ENCODE peak calls at places on chromosomes 7 and 10, in ten cellular contexts. One of them, this sample, is unnamed.

GRCh38 chr7:1999278-1999984 is 233.3 kb downstream of the MAD1L1 start:
- DNase-seq in HEK293T: no peak
- DNase-seq in H9: no peak
- DNase-seq in A549: no peak
- DNase-seq in NCI-H345: no peak
- DNase-seq in substantia nigra: no peak
- DNase-seq in NCI-H82: no peak
- DNase-seq in C1 segment of cervical spinal cord: no peak
- DNase-seq in myocyte: no peak
- DNase-seq in GM10248: no peak
- DNase-seq in this sample: no peak

GRCh38 chr7:29841926-29842671 is 35.8 kb downstream of the WIPF3 start:
- DNase-seq in C1 segment of cervical spinal cord: no peak
- DNase-seq in H9: no peak
- DNase-seq in HEK293T: no peak
- DNase-seq in NCI-H82: peak
- DNase-seq in A549: no peak
- DNase-seq in NCI-H345: no peak
- DNase-seq in substantia nigra: no peak
- DNase-seq in myocyte: peak
- DNase-seq in GM10248: no peak
- DNase-seq in this sample: no peak

GRCh38 chr7:139358541-139359365 is 941 bp upstream of the LUC7L2 start:
- DNase-seq in A549: peak
- DNase-seq in NCI-H82: peak
- DNase-seq in NCI-H345: no peak
- DNase-seq in GM10248: no peak
- DNase-seq in substantia nigra: no peak
- DNase-seq in H9: no peak
- DNase-seq in myocyte: no peak
- DNase-seq in HEK293T: peak
- DNase-seq in C1 segment of cervical spinal cord: no peak
- DNase-seq in this sample: no peak

GRCh38 chr7:36620166-36620708 is 104.1 kb downstream of the AOAH start:
- DNase-seq in NCI-H82: peak
- DNase-seq in HEK293T: no peak
- DNase-seq in NCI-H345: peak
- DNase-seq in myocyte: peak
- DNase-seq in substantia nigra: no peak
- DNase-seq in H9: no peak
- DNase-seq in C1 segment of cervical spinal cord: no peak
- DNase-seq in GM10248: no peak
- DNase-seq in A549: no peak
- DNase-seq in this sample: no peak

GRCh38 chr10:70779088-70779487 is 6.1 kb downstream of the TBATA start:
- DNase-seq in NCI-H82: no peak
- DNase-seq in myocyte: no peak
- DNase-seq in C1 segment of cervical spinal cord: no peak
- DNase-seq in NCI-H345: no peak
- DNase-seq in H9: no peak
- DNase-seq in substantia nigra: peak
- DNase-seq in GM10248: no peak
- DNase-seq in A549: no peak
- DNase-seq in HEK293T: no peak
- DNase-seq in this sample: no peak

GRCh38 chr10:94630017-94630688 is 53.4 kb upstream of the CYP2C18 start:
- DNase-seq in myocyte: peak
- DNase-seq in A549: peak
- DNase-seq in substantia nigra: no peak
- DNase-seq in HEK293T: peak
- DNase-seq in NCI-H82: peak
- DNase-seq in GM10248: peak
- DNase-seq in NCI-H345: peak
- DNase-seq in H9: no peak
- DNase-seq in C1 segment of cervical spinal cord: no peak
- DNase-seq in this sample: no peak

GRCh38 chr10:74967850-74968620 is 141.6 kb downstream of the KAT6B start:
- DNase-seq in GM10248: no peak
- DNase-seq in HEK293T: no peak
- DNase-seq in C1 segment of cervical spinal cord: no peak
- DNase-seq in myocyte: no peak
- DNase-seq in substantia nigra: no peak
- DNase-seq in NCI-H82: no peak
- DNase-seq in H9: no peak
- DNase-seq in NCI-H345: peak
- DNase-seq in A549: no peak
- DNase-seq in this sample: no peak

GRCh38 chr7:115868369-115868768 is 162.2 kb downstream of the TFEC start:
- DNase-seq in GM10248: no peak
- DNase-seq in myocyte: no peak
- DNase-seq in H9: no peak
- DNase-seq in substantia nigra: no peak
- DNase-seq in C1 segment of cervical spinal cord: no peak
- DNase-seq in HEK293T: peak
- DNase-seq in NCI-H82: peak
- DNase-seq in A549: no peak
- DNase-seq in NCI-H345: no peak
- DNase-seq in this sample: no peak

GRCh38 chr10:120607710-120608703 is 151.0 kb downstream of the PLPP4 start:
- DNase-seq in A549: no peak
- DNase-seq in NCI-H82: no peak
- DNase-seq in myocyte: no peak
- DNase-seq in GM10248: no peak
- DNase-seq in HEK293T: no peak
- DNase-seq in NCI-H345: no peak
- DNase-seq in C1 segment of cervical spinal cord: no peak
- DNase-seq in substantia nigra: no peak
- DNase-seq in H9: no peak
- DNase-seq in this sample: no peak

GRCh38 chr10:21078410-21079329 is 181.6 kb upstream of the NEBL start:
- DNase-seq in H9: peak
- DNase-seq in substantia nigra: peak
- DNase-seq in NCI-H345: peak
- DNase-seq in HEK293T: peak
- DNase-seq in C1 segment of cervical spinal cord: no peak
- DNase-seq in A549: peak
- DNase-seq in GM10248: peak
- DNase-seq in myocyte: peak
- DNase-seq in NCI-H82: peak
- DNase-seq in this sample: no peak

GRCh38 chr10:70604106-70604505 is 1.6 kb upstream of the PRF1 start:
- DNase-seq in A549: no peak
- DNase-seq in substantia nigra: no peak
- DNase-seq in myocyte: no peak
- DNase-seq in H9: no peak
- DNase-seq in NCI-H345: no peak
- DNase-seq in C1 segment of cervical spinal cord: no peak
- DNase-seq in GM10248: no peak
- DNase-seq in HEK293T: no peak
- DNase-seq in NCI-H82: no peak
- DNase-seq in this sample: no peak

GRCh38 chr7:157001920-157002818 is 8.3 kb downstream of the MNX1 start:
- DNase-seq in A549: no peak
- DNase-seq in H9: peak
- DNase-seq in C1 segment of cervical spinal cord: no peak
- DNase-seq in NCI-H82: no peak
- DNase-seq in NCI-H345: no peak
- DNase-seq in HEK293T: no peak
- DNase-seq in substantia nigra: no peak
- DNase-seq in myocyte: no peak
- DNase-seq in GM10248: no peak
- DNase-seq in this sample: no peak

GRCh38 chr10:75400769-75401568 is 595 bp downstream of the ZNF503 start:
- DNase-seq in substantia nigra: no peak
- DNase-seq in C1 segment of cervical spinal cord: peak
- DNase-seq in GM10248: peak
- DNase-seq in HEK293T: no peak
- DNase-seq in NCI-H82: peak
- DNase-seq in A549: peak
- DNase-seq in H9: peak
- DNase-seq in NCI-H345: peak
- DNase-seq in myocyte: peak
- DNase-seq in this sample: no peak

GRCh38 chr10:99520040-99520803 is 12.5 kb upstream of the NKX2-3 start:
- DNase-seq in C1 segment of cervical spinal cord: no peak
- DNase-seq in A549: no peak
- DNase-seq in GM10248: no peak
- DNase-seq in HEK293T: peak
- DNase-seq in NCI-H345: no peak
- DNase-seq in substantia nigra: no peak
- DNase-seq in H9: peak
- DNase-seq in myocyte: no peak
- DNase-seq in NCI-H82: no peak
- DNase-seq in this sample: no peak

GRCh38 chr10:123972481-123973401 is 81.1 kb upstream of the CPXM2 start:
- DNase-seq in NCI-H345: no peak
- DNase-seq in myocyte: no peak
- DNase-seq in H9: peak
- DNase-seq in C1 segment of cervical spinal cord: no peak
- DNase-seq in substantia nigra: no peak
- DNase-seq in NCI-H82: peak
- DNase-seq in GM10248: no peak
- DNase-seq in A549: no peak
- DNase-seq in HEK293T: no peak
- DNase-seq in this sample: no peak

GRCh38 chr10:51023611-51024010 is 50.7 kb upstream of the PRKG1 start:
- DNase-seq in substantia nigra: no peak
- DNase-seq in GM10248: no peak
- DNase-seq in NCI-H345: no peak
- DNase-seq in HEK293T: no peak
- DNase-seq in myocyte: no peak
- DNase-seq in C1 segment of cervical spinal cord: no peak
- DNase-seq in NCI-H82: no peak
- DNase-seq in A549: no peak
- DNase-seq in H9: no peak
- DNase-seq in this sample: no peak

GRCh38 chr7:21011153-21011552 is 224.5 kb upstream of the SP8 start:
- DNase-seq in substantia nigra: no peak
- DNase-seq in A549: no peak
- DNase-seq in H9: no peak
- DNase-seq in HEK293T: no peak
- DNase-seq in NCI-H82: no peak
- DNase-seq in GM10248: no peak
- DNase-seq in myocyte: no peak
- DNase-seq in C1 segment of cervical spinal cord: no peak
- DNase-seq in NCI-H345: no peak
- DNase-seq in this sample: no peak

GRCh38 chr10:103238506-103239252 is 7.0 kb upstream of the RPEL1 start:
- DNase-seq in HEK293T: peak
- DNase-seq in A549: peak
- DNase-seq in myocyte: peak
- DNase-seq in substantia nigra: no peak
- DNase-seq in C1 segment of cervical spinal cord: no peak
- DNase-seq in GM10248: no peak
- DNase-seq in NCI-H82: peak
- DNase-seq in NCI-H345: no peak
- DNase-seq in H9: peak
- DNase-seq in this sample: no peak

GRCh38 chr7:87416682-87417587 is 58.5 kb downstream of the ABCB4 start:
- DNase-seq in GM10248: peak
- DNase-seq in H9: no peak
- DNase-seq in myocyte: peak
- DNase-seq in A549: no peak
- DNase-seq in NCI-H82: peak
- DNase-seq in C1 segment of cervical spinal cord: no peak
- DNase-seq in NCI-H345: peak
- DNase-seq in substantia nigra: peak
- DNase-seq in HEK293T: peak
- DNase-seq in this sample: peak

GRCh38 chr10:114281006-114281405 is 42.0 kb downstream of the VWA2 start:
- DNase-seq in substantia nigra: no peak
- DNase-seq in HEK293T: no peak
- DNase-seq in GM10248: no peak
- DNase-seq in NCI-H82: no peak
- DNase-seq in C1 segment of cervical spinal cord: no peak
- DNase-seq in NCI-H345: no peak
- DNase-seq in H9: no peak
- DNase-seq in A549: no peak
- DNase-seq in myocyte: no peak
- DNase-seq in this sample: no peak

GRCh38 chr7:149664666-149665065 is 108.7 kb downstream of the ZNF467 start:
- DNase-seq in C1 segment of cervical spinal cord: no peak
- DNase-seq in HEK293T: no peak
- DNase-seq in H9: no peak
- DNase-seq in myocyte: no peak
- DNase-seq in substantia nigra: no peak
- DNase-seq in A549: no peak
- DNase-seq in GM10248: no peak
- DNase-seq in NCI-H345: no peak
- DNase-seq in NCI-H82: no peak
- DNase-seq in this sample: no peak

GRCh38 chr10:3898821-3899220 is 113.8 kb upstream of the KLF6 start:
- DNase-seq in A549: no peak
- DNase-seq in HEK293T: no peak
- DNase-seq in myocyte: no peak
- DNase-seq in C1 segment of cervical spinal cord: no peak
- DNase-seq in substantia nigra: no peak
- DNase-seq in NCI-H345: peak
- DNase-seq in NCI-H82: no peak
- DNase-seq in H9: no peak
- DNase-seq in GM10248: no peak
- DNase-seq in this sample: no peak

GRCh38 chr10:92591550-92592140 is 1.3 kb upstream of the KIF11 start:
- DNase-seq in HEK293T: peak
- DNase-seq in GM10248: peak
- DNase-seq in substantia nigra: peak
- DNase-seq in C1 segment of cervical spinal cord: peak
- DNase-seq in myocyte: peak
- DNase-seq in NCI-H82: peak
- DNase-seq in A549: peak
- DNase-seq in NCI-H345: peak
- DNase-seq in H9: peak
- DNase-seq in this sample: peak

GRCh38 chr10:5927306-5927705 is 37.3 kb downstream of the FBH1 start:
- DNase-seq in HEK293T: no peak
- DNase-seq in NCI-H345: no peak
- DNase-seq in C1 segment of cervical spinal cord: no peak
- DNase-seq in NCI-H82: no peak
- DNase-seq in A549: no peak
- DNase-seq in H9: no peak
- DNase-seq in myocyte: no peak
- DNase-seq in GM10248: no peak
- DNase-seq in substantia nigra: no peak
- DNase-seq in this sample: no peak

GRCh38 chr7:83190659-83191389 is 28.1 kb upstream of the PCLO start:
- DNase-seq in A549: no peak
- DNase-seq in H9: no peak
- DNase-seq in myocyte: no peak
- DNase-seq in C1 segment of cervical spinal cord: no peak
- DNase-seq in NCI-H345: no peak
- DNase-seq in substantia nigra: no peak
- DNase-seq in HEK293T: no peak
- DNase-seq in NCI-H82: no peak
- DNase-seq in GM10248: no peak
- DNase-seq in this sample: no peak